ENCODE peak calls at places on chromosomes 1 and 21, in seven cellular contexts. One of them, this sample, is unnamed.

GRCh38 chr1:184929711-184930202 is 44.6 kb downstream of the NIBAN1 start:
- DNase-seq in A549: no peak
- DNase-seq in breast epithelium: peak; percentile 41
- DNase-seq in tibial nerve: no peak
- DNase-seq in uterus: no peak
- DNase-seq in heart left ventricle: no peak
- DNase-seq in transverse colon: no peak
- DNase-seq in this sample: no peak

GRCh38 chr1:27300341-27301051 is 21.5 kb upstream of the TMEM222 start:
- DNase-seq in breast epithelium: peak; percentile 82
- DNase-seq in uterus: peak; percentile 92
- DNase-seq in transverse colon: peak; percentile 80
- DNase-seq in A549: peak; percentile 80
- DNase-seq in tibial nerve: peak; percentile 74
- DNase-seq in heart left ventricle: peak; percentile 83
- DNase-seq in this sample: peak; percentile 88

GRCh38 chr1:66542314-66542713 is 8.4 kb downstream of the SGIP1 start:
- DNase-seq in breast epithelium: no peak
- DNase-seq in uterus: no peak
- DNase-seq in A549: no peak
- DNase-seq in tibial nerve: no peak
- DNase-seq in heart left ventricle: no peak
- DNase-seq in transverse colon: no peak
- DNase-seq in this sample: no peak

GRCh38 chr1:197559244-197559643 is 216.0 kb downstream of the DENND1B start:
- DNase-seq in heart left ventricle: no peak
- DNase-seq in transverse colon: no peak
- DNase-seq in tibial nerve: no peak
- DNase-seq in breast epithelium: no peak
- DNase-seq in uterus: no peak
- DNase-seq in A549: no peak
- DNase-seq in this sample: no peak

GRCh38 chr21:15592271-15592860 is 137.4 kb upstream of the USP25 start:
- DNase-seq in tibial nerve: peak; percentile 49
- DNase-seq in transverse colon: no peak
- DNase-seq in uterus: no peak
- DNase-seq in heart left ventricle: no peak
- DNase-seq in A549: peak; percentile 15
- DNase-seq in breast epithelium: no peak
- DNase-seq in this sample: no peak

GRCh38 chr1:230715510-230715909 is 1.6 kb upstream of the AGT start:
- DNase-seq in tibial nerve: no peak
- DNase-seq in breast epithelium: no peak
- DNase-seq in A549: no peak
- DNase-seq in heart left ventricle: no peak
- DNase-seq in transverse colon: no peak
- DNase-seq in uterus: no peak
- DNase-seq in this sample: no peak

GRCh38 chr21:43343992-43344886 is 82.7 kb downstream of the SIK1 start:
- DNase-seq in breast epithelium: no peak
- DNase-seq in tibial nerve: no peak
- DNase-seq in uterus: no peak
- DNase-seq in A549: peak; percentile 31
- DNase-seq in heart left ventricle: no peak
- DNase-seq in transverse colon: no peak
- DNase-seq in this sample: no peak

GRCh38 chr1:18537386-18538306 is 56.9 kb downstream of the KLHDC7A start:
- DNase-seq in uterus: no peak
- DNase-seq in heart left ventricle: no peak
- DNase-seq in tibial nerve: no peak
- DNase-seq in A549: no peak
- DNase-seq in breast epithelium: no peak
- DNase-seq in transverse colon: no peak
- DNase-seq in this sample: peak; percentile 37

GRCh38 chr21:41957991-41958766 is 4.4 kb upstream of the C2CD2 start:
- DNase-seq in heart left ventricle: peak; percentile 88
- DNase-seq in uterus: peak; percentile 82
- DNase-seq in transverse colon: peak; percentile 61
- DNase-seq in tibial nerve: peak; percentile 75
- DNase-seq in A549: peak; percentile 68
- DNase-seq in breast epithelium: peak; percentile 44
- DNase-seq in this sample: peak; percentile 51
- TF ChIP-seq POLR2A in heart left ventricle: no peak
- TF ChIP-seq POLR2A in uterus: no peak
- TF ChIP-seq POLR2A in transverse colon: no peak
- TF ChIP-seq POLR2A in tibial nerve: no peak
- TF ChIP-seq POLR2A in A549: no peak
- TF ChIP-seq POLR2A in breast epithelium: no peak
- TF ChIP-seq POLR2A in this sample: no peak

GRCh38 chr1:234644928-234645327 is 35.0 kb upstream of the IRF2BP2 start:
- DNase-seq in tibial nerve: no peak
- DNase-seq in breast epithelium: no peak
- DNase-seq in uterus: no peak
- DNase-seq in transverse colon: no peak
- DNase-seq in heart left ventricle: no peak
- DNase-seq in A549: no peak
- DNase-seq in this sample: no peak

GRCh38 chr1:234643850-234644134 is 33.8 kb upstream of the IRF2BP2 start:
- DNase-seq in heart left ventricle: no peak
- DNase-seq in transverse colon: no peak
- DNase-seq in breast epithelium: no peak
- DNase-seq in uterus: no peak
- DNase-seq in A549: no peak
- DNase-seq in tibial nerve: no peak
- DNase-seq in this sample: no peak

GRCh38 chr1:234645474-234645953 is 35.5 kb upstream of the IRF2BP2 start:
- DNase-seq in transverse colon: no peak
- DNase-seq in breast epithelium: no peak
- DNase-seq in heart left ventricle: no peak
- DNase-seq in uterus: no peak
- DNase-seq in tibial nerve: no peak
- DNase-seq in A549: no peak
- DNase-seq in this sample: no peak

GRCh38 chr1:234642428-234642827 is 32.5 kb upstream of the IRF2BP2 start:
- DNase-seq in heart left ventricle: no peak
- DNase-seq in uterus: no peak
- DNase-seq in tibial nerve: no peak
- DNase-seq in transverse colon: no peak
- DNase-seq in breast epithelium: no peak
- DNase-seq in A549: no peak
- DNase-seq in this sample: no peak

DNA sequence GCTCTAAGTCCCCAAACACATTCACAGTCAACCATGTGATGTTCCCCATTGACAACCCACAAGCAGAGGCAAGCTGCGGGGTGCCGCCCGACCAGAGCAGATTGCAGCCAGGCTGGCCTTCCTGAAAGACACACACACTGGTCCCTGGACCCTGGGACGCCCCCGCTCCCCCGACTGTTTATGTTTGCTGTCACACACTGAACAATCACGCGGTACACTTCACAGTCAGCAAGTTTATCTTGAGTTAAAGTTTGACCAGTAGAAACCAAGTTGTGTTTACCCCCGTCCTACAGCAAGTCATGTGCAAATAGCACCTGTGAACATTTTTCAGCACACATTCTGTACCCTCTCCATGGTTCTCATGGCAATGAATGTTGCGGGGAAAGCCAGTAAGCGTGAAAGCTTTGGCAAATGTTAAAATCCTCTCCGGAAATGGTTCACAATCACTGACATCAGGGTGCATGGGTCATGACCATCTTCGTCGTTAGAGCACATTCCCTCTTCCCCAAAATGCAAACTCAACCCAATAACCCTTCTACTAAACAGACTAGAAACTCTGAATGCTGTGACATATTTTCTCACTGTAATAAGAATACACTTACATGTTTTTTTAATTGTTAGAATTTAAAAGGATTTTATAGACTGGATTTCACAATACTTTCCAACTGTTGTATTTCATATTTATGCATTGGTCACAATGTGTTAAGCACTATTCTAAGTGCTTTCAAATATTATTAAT is 33.3 kb upstream of the IRF2BP2 start:
- DNase-seq in transverse colon: peak; percentile 63
- DNase-seq in breast epithelium: no peak
- DNase-seq in A549: no peak
- DNase-seq in tibial nerve: no peak
- DNase-seq in heart left ventricle: no peak
- DNase-seq in uterus: no peak
- DNase-seq in this sample: no peak
- TF ChIP-seq POLR2A in transverse colon: no peak
- TF ChIP-seq POLR2A in breast epithelium: no peak
- TF ChIP-seq POLR2A in A549: no peak
- TF ChIP-seq POLR2A in tibial nerve: no peak
- TF ChIP-seq POLR2A in heart left ventricle: no peak
- TF ChIP-seq POLR2A in uterus: no peak
- TF ChIP-seq POLR2A in this sample: no peak

GRCh38 chr1:45746922-45747321 is 3.5 kb downstream of the IPP start:
- DNase-seq in tibial nerve: no peak
- DNase-seq in transverse colon: no peak
- DNase-seq in heart left ventricle: no peak
- DNase-seq in uterus: no peak
- DNase-seq in A549: no peak
- DNase-seq in breast epithelium: no peak
- DNase-seq in this sample: no peak

GRCh38 chr1:45752014-45752413 is 1.6 kb upstream of the IPP start:
- DNase-seq in breast epithelium: no peak
- DNase-seq in uterus: no peak
- DNase-seq in tibial nerve: no peak
- DNase-seq in heart left ventricle: no peak
- DNase-seq in transverse colon: no peak
- DNase-seq in A549: no peak
- DNase-seq in this sample: no peak

GRCh38 chr1:45752441-45753052 is 2.1 kb upstream of the IPP start:
- DNase-seq in A549: no peak
- DNase-seq in heart left ventricle: no peak
- DNase-seq in uterus: no peak
- DNase-seq in transverse colon: no peak
- DNase-seq in tibial nerve: no peak
- DNase-seq in breast epithelium: no peak
- DNase-seq in this sample: no peak

GRCh38 chr1:45753248-45754037 is 3.0 kb upstream of the IPP start:
- DNase-seq in transverse colon: no peak
- DNase-seq in tibial nerve: no peak
- DNase-seq in A549: no peak
- DNase-seq in breast epithelium: no peak
- DNase-seq in heart left ventricle: no peak
- DNase-seq in uterus: no peak
- DNase-seq in this sample: no peak

GRCh38 chr1:45750298-45751038 is at the start of gene IPP:
- DNase-seq in tibial nerve: peak; percentile 85
- DNase-seq in breast epithelium: peak; percentile 92
- DNase-seq in transverse colon: peak; percentile 97
- DNase-seq in heart left ventricle: peak; percentile 99
- DNase-seq in A549: peak; percentile 94
- DNase-seq in uterus: peak; percentile 97
- DNase-seq in this sample: peak; percentile 98
- TF ChIP-seq POLR2A in tibial nerve: peak; percentile 96
- TF ChIP-seq POLR2A in breast epithelium: peak; percentile 87
- TF ChIP-seq POLR2A in transverse colon: peak; percentile 98
- TF ChIP-seq POLR2A in heart left ventricle: peak; percentile 58
- TF ChIP-seq POLR2A in A549: peak; percentile 54
- TF ChIP-seq POLR2A in uterus: peak; percentile 91
- TF ChIP-seq POLR2A in this sample: peak; percentile 93

GRCh38 chr1:186974774-186975181 is 146.0 kb downstream of the PLA2G4A start:
- DNase-seq in tibial nerve: no peak
- DNase-seq in breast epithelium: no peak
- DNase-seq in heart left ventricle: no peak
- DNase-seq in A549: peak; percentile 3
- DNase-seq in transverse colon: no peak
- DNase-seq in uterus: no peak
- DNase-seq in this sample: no peak
- TF ChIP-seq POLR2A in tibial nerve: no peak
- TF ChIP-seq POLR2A in breast epithelium: no peak
- TF ChIP-seq POLR2A in heart left ventricle: no peak
- TF ChIP-seq POLR2A in A549: no peak
- TF ChIP-seq POLR2A in transverse colon: no peak
- TF ChIP-seq POLR2A in uterus: no peak
- TF ChIP-seq POLR2A in this sample: no peak

DNA sequence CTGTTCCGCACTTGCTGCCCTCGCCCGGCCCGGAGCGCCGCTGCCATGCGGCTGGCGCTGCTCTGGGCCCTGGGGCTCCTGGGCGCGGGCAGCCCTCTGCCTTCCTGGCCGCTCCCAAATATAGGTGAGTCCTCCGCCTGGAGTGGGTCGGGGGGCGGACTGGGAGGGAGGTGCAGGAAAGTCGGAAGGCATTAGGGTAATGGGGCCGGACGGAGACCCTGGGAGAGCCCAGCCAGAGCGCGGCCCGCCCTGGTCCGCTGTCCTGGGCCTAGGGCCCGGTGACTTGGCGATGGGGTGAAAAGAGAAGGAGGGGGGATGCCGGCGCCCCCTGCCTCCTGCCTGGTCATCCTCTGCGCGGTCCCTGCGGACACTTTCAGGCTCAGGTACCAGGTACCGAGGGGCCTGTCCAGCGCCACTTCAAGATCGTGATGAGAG is 243 bp downstream of the ADAM15 start:
- DNase-seq in A549: no peak
- DNase-seq in heart left ventricle: no peak
- DNase-seq in tibial nerve: no peak
- DNase-seq in breast epithelium: no peak
- DNase-seq in uterus: no peak
- DNase-seq in transverse colon: no peak
- DNase-seq in this sample: no peak
- TF ChIP-seq POLR2A in A549: peak; percentile 35
- TF ChIP-seq POLR2A in heart left ventricle: no peak
- TF ChIP-seq POLR2A in tibial nerve: peak; percentile 55
- TF ChIP-seq POLR2A in breast epithelium: no peak
- TF ChIP-seq POLR2A in uterus: peak; percentile 49
- TF ChIP-seq POLR2A in transverse colon: peak; percentile 39
- TF ChIP-seq POLR2A in this sample: no peak

DNA sequence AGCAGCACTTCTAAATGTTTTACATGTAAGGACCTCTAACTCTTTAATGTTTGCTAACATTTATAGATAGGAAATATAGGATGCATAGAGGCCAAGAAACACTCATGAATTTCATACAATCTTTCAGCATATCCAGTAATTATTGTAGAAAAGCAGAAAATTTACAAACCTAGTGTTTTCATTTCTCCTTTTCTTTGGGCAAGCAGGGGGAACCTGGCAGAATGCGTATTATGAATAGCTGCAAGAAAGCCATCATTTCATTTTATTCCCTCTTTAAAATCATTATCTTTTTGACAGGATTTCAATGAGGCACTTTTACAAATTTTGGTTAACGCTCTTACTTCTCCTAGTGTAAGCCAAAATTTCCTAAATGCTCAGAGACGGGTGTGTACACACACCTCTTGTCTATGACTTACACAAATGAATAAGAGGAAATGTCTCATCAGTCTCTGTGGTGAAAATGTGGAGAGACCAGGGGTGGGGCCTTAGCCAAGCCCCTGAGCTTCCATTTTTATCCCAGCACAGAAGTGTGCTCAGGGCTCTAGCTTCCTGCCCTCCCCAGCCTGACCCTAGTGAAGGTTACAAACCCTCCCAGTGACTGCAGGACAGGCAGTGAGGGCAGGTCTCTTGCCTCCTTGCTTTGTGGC is 91.6 kb downstream of the LRRC8C start:
- DNase-seq in uterus: no peak
- DNase-seq in tibial nerve: no peak
- DNase-seq in A549: no peak
- DNase-seq in transverse colon: peak; percentile 11
- DNase-seq in heart left ventricle: peak; percentile 76
- DNase-seq in breast epithelium: no peak
- DNase-seq in this sample: no peak
- TF ChIP-seq POLR2A in uterus: no peak
- TF ChIP-seq POLR2A in tibial nerve: no peak
- TF ChIP-seq POLR2A in A549: no peak
- TF ChIP-seq POLR2A in transverse colon: no peak
- TF ChIP-seq POLR2A in heart left ventricle: no peak
- TF ChIP-seq POLR2A in breast epithelium: no peak
- TF ChIP-seq POLR2A in this sample: no peak